ENCODE peak calls at places on chromosomes 6 and 20, in nine cellular contexts. G is effector memory CD4-positive, alpha-beta T cell; E is foreskin fibroblast; J is left ventricle myocardium inferior; K is activated CD8-positive, alpha-beta memory T cell treated with anti-CD3 and anti-CD28 coated beads for 48 hours; D is left cardiac atrium; Q is activated naive CD4-positive, alpha-beta T cell treated with anti-CD3 and anti-CD28 coated beads, Interleukin-2, amount 10 ng/mL, durations not matched to agents 7 days and 5 days; N is stimulated activated CD4-positive, alpha-beta T cell treated with anti-CD3 and anti-CD28 coated beads, Interleukin-1b, Interleukin-23, amount 100 ng/mL, for 24 hours; L is cardiac muscle cell. P is an unnamed sample.

GRCh38 chr6:42200035-42200434 is 5.3 kb upstream of the GUCA1B start:
- DNase-seq in K (no peak), N (no peak), J (no peak), G (no peak), Q (no peak), L (peak), D (no peak), E (peak), P (no peak)

GRCh38 chr6:32475392-32476206 is 35.9 kb downstream of the HLA-DRA start:
- DNase-seq in G (no peak), K (no peak), J (no peak), D (no peak), N (no peak), E (no peak), Q (no peak), L (no peak), P (no peak)

GRCh38 chr20:48371211-48371610 is 456.6 kb downstream of the PREX1 start:
- DNase-seq in Q (no peak), G (no peak), K (no peak), N (no peak), D (no peak), E (no peak), J (no peak), L (no peak), P (no peak)

GRCh38 chr6:159720708-159721107 is 6.6 kb upstream of the WTAP start:
- DNase-seq in G (no peak), E (peak), L (peak), N (peak), D (no peak), K (no peak), Q (peak), J (no peak), P (no peak)

GRCh38 chr6:41306187-41306854 is 19.8 kb upstream of the TREM1 start:
- DNase-seq in N (peak), Q (peak), K (no peak), L (peak), J (no peak), E (peak), D (no peak), G (no peak), P (peak)

GRCh38 chr6:121143476-121143875 is 190.8 kb downstream of the TBC1D32 start:
- DNase-seq in D (no peak), Q (no peak), E (no peak), G (no peak), K (no peak), J (no peak), N (no peak), L (no peak), P (no peak)

GRCh38 chr6:7154341-7155139 is 46.8 kb downstream of the RREB1 start:
- DNase-seq in G (no peak), N (no peak), D (no peak), K (no peak), J (no peak), L (no peak), E (no peak), Q (no peak), P (no peak)

GRCh38 chr20:60921021-60921622 is 330.9 kb upstream of the CDH4 start:
- DNase-seq in L (no peak), Q (no peak), G (no peak), E (peak), K (no peak), N (no peak), J (peak), D (peak), P (no peak)

GRCh38 chr6:26141378-26141901 is 54.2 kb downstream of the HFE start:
- DNase-seq in L (peak), E (no peak), J (no peak), Q (no peak), D (no peak), K (no peak), G (no peak), N (no peak), P (peak)

GRCh38 chr6:5783584-5784089 is 223.1 kb downstream of the NRN1 start:
- DNase-seq in Q (no peak), L (no peak), E (no peak), N (no peak), D (no peak), G (no peak), J (no peak), K (no peak), P (no peak)

GRCh38 chr20:62633571-62634329 is 8.6 kb upstream of the SLCO4A1 start:
- DNase-seq in N (no peak), G (no peak), L (peak), Q (no peak), J (no peak), K (no peak), E (no peak), D (no peak), P (no peak)

GRCh38 chr6:166046232-166046631 is 121.4 kb downstream of the TBXT start:
- DNase-seq in E (peak), J (no peak), G (no peak), L (peak), N (no peak), K (no peak), Q (no peak), D (no peak), P (no peak)

GRCh38 chr6:152811785-152812184 is 61.2 kb downstream of the VIP start:
- DNase-seq in D (no peak), N (no peak), J (no peak), K (no peak), Q (no peak), L (no peak), G (no peak), E (no peak), P (no peak)

GRCh38 chr6:163438940-163439335 is 24.4 kb downstream of the QKI start:
- DNase-seq in L (no peak), Q (no peak), K (no peak), E (no peak), D (peak), J (peak), N (no peak), G (peak), P (no peak)

GRCh38 chr20:45998337-45998736 is 10.4 kb upstream of the MMP9 start:
- DNase-seq in Q (no peak), N (no peak), K (no peak), D (no peak), G (no peak), L (no peak), J (no peak), E (no peak), P (peak)

P was measured in pons.